ENCODE peak calls at places on chromosomes 2 and 18, in ten cellular contexts. One of them, this sample, is unnamed.

GRCh38 chr2:207239222-207239674 is 73.5 kb upstream of the KLF7 start:
- DNase-seq in adrenal gland: peak
- DNase-seq in brain microvascular endothelial cell: peak
- DNase-seq in upper lobe of right lung: no peak
- DNase-seq in CD8-positive, alpha-beta memory T cell: no peak
- DNase-seq in aorta: peak
- DNase-seq in DND-41: no peak
- DNase-seq in thoracic aorta: peak
- DNase-seq in H9: no peak
- DNase-seq in small intestine: no peak
- DNase-seq in this sample: peak

GRCh38 chr2:25808006-25808383 is 70.3 kb downstream of the ASXL2 start:
- DNase-seq in upper lobe of right lung: no peak
- DNase-seq in thoracic aorta: no peak
- DNase-seq in CD8-positive, alpha-beta memory T cell: no peak
- DNase-seq in adrenal gland: no peak
- DNase-seq in aorta: no peak
- DNase-seq in brain microvascular endothelial cell: no peak
- DNase-seq in H9: no peak
- DNase-seq in small intestine: no peak
- DNase-seq in DND-41: no peak
- DNase-seq in this sample: no peak

GRCh38 chr2:224709276-224709675 is 6.9 kb downstream of the CCDC195 start:
- DNase-seq in brain microvascular endothelial cell: no peak
- DNase-seq in H9: no peak
- DNase-seq in upper lobe of right lung: no peak
- DNase-seq in adrenal gland: no peak
- DNase-seq in small intestine: no peak
- DNase-seq in CD8-positive, alpha-beta memory T cell: no peak
- DNase-seq in DND-41: no peak
- DNase-seq in aorta: no peak
- DNase-seq in thoracic aorta: no peak
- DNase-seq in this sample: no peak

GRCh38 chr2:160319700-160320099 is 119.6 kb upstream of the ITGB6 start:
- DNase-seq in adrenal gland: no peak
- DNase-seq in CD8-positive, alpha-beta memory T cell: no peak
- DNase-seq in small intestine: no peak
- DNase-seq in H9: no peak
- DNase-seq in thoracic aorta: no peak
- DNase-seq in aorta: no peak
- DNase-seq in brain microvascular endothelial cell: no peak
- DNase-seq in DND-41: no peak
- DNase-seq in upper lobe of right lung: no peak
- DNase-seq in this sample: no peak

GRCh38 chr2:216242365-216242764 is 129.9 kb downstream of the MARCHF4 start:
- DNase-seq in aorta: no peak
- DNase-seq in small intestine: no peak
- DNase-seq in brain microvascular endothelial cell: no peak
- DNase-seq in thoracic aorta: no peak
- DNase-seq in H9: no peak
- DNase-seq in CD8-positive, alpha-beta memory T cell: no peak
- DNase-seq in DND-41: no peak
- DNase-seq in upper lobe of right lung: no peak
- DNase-seq in adrenal gland: no peak
- DNase-seq in this sample: no peak

GRCh38 chr2:53422979-53423378 is 344.6 kb upstream of the CHAC2 start:
- DNase-seq in CD8-positive, alpha-beta memory T cell: no peak
- DNase-seq in H9: peak
- DNase-seq in adrenal gland: peak
- DNase-seq in DND-41: peak
- DNase-seq in thoracic aorta: no peak
- DNase-seq in brain microvascular endothelial cell: peak
- DNase-seq in aorta: no peak
- DNase-seq in upper lobe of right lung: no peak
- DNase-seq in small intestine: peak
- DNase-seq in this sample: no peak

GRCh38 chr2:112121682-112122254 is 16.4 kb upstream of the FBLN7 start:
- DNase-seq in small intestine: peak
- DNase-seq in upper lobe of right lung: no peak
- DNase-seq in CD8-positive, alpha-beta memory T cell: no peak
- DNase-seq in adrenal gland: peak
- DNase-seq in thoracic aorta: no peak
- DNase-seq in aorta: no peak
- DNase-seq in DND-41: peak
- DNase-seq in brain microvascular endothelial cell: peak
- DNase-seq in H9: no peak
- DNase-seq in this sample: no peak

GRCh38 chr18:79707239-79707638 is 27.6 kb downstream of the CTDP1 start:
- DNase-seq in upper lobe of right lung: no peak
- DNase-seq in CD8-positive, alpha-beta memory T cell: no peak
- DNase-seq in thoracic aorta: no peak
- DNase-seq in DND-41: no peak
- DNase-seq in H9: no peak
- DNase-seq in adrenal gland: no peak
- DNase-seq in small intestine: no peak
- DNase-seq in brain microvascular endothelial cell: no peak
- DNase-seq in aorta: no peak
- DNase-seq in this sample: no peak

GRCh38 chr2:145743016-145743415 is 1223.1 kb upstream of the ZEB2 start:
- DNase-seq in brain microvascular endothelial cell: peak
- DNase-seq in adrenal gland: no peak
- DNase-seq in thoracic aorta: no peak
- DNase-seq in H9: no peak
- DNase-seq in DND-41: no peak
- DNase-seq in upper lobe of right lung: no peak
- DNase-seq in small intestine: no peak
- DNase-seq in aorta: no peak
- DNase-seq in CD8-positive, alpha-beta memory T cell: no peak
- DNase-seq in this sample: no peak

GRCh38 chr2:195710407-195710806 is 53.4 kb downstream of the SLC39A10 start:
- DNase-seq in small intestine: no peak
- DNase-seq in CD8-positive, alpha-beta memory T cell: no peak
- DNase-seq in adrenal gland: no peak
- DNase-seq in thoracic aorta: no peak
- DNase-seq in DND-41: no peak
- DNase-seq in brain microvascular endothelial cell: no peak
- DNase-seq in aorta: no peak
- DNase-seq in upper lobe of right lung: no peak
- DNase-seq in H9: no peak
- DNase-seq in this sample: no peak

GRCh38 chr2:148989882-148990493 is 48.5 kb upstream of the LYPD6B start:
- DNase-seq in DND-41: peak
- DNase-seq in upper lobe of right lung: no peak
- DNase-seq in brain microvascular endothelial cell: peak
- DNase-seq in CD8-positive, alpha-beta memory T cell: no peak
- DNase-seq in small intestine: peak
- DNase-seq in H9: peak
- DNase-seq in adrenal gland: peak
- DNase-seq in aorta: no peak
- DNase-seq in thoracic aorta: no peak
- DNase-seq in this sample: peak

GRCh38 chr2:18836436-18836835 is 247.1 kb upstream of the NT5C1B start:
- DNase-seq in brain microvascular endothelial cell: no peak
- DNase-seq in CD8-positive, alpha-beta memory T cell: no peak
- DNase-seq in H9: no peak
- DNase-seq in adrenal gland: no peak
- DNase-seq in upper lobe of right lung: no peak
- DNase-seq in aorta: no peak
- DNase-seq in DND-41: no peak
- DNase-seq in small intestine: no peak
- DNase-seq in thoracic aorta: no peak
- DNase-seq in this sample: no peak

GRCh38 chr2:231198291-231199173 is at the start of gene ARMC9:
- DNase-seq in adrenal gland: peak
- DNase-seq in CD8-positive, alpha-beta memory T cell: peak
- DNase-seq in brain microvascular endothelial cell: peak
- DNase-seq in H9: peak
- DNase-seq in upper lobe of right lung: peak
- DNase-seq in aorta: peak
- DNase-seq in thoracic aorta: no peak
- DNase-seq in small intestine: peak
- DNase-seq in DND-41: peak
- DNase-seq in this sample: no peak

DNA sequence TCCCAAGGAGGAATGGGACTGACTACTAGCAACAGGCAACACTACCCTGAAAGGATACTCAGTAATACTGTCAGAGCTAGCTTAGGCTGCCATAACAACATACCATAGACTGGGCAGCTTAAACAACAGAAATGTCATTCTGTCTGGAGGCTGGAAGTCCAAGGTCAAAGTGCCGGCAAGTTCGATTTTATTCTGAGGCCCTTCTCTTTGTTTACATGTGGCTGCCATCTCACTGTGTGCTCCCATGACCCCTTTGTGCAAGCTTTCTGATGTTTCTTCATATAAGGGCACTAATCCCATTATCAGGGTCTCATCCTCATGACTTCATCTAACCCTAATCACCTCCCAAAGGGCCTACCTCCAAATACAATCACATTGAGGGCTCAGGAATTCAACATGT is 30.7 kb upstream of the SCG2 start:
- DNase-seq in adrenal gland: no peak
- DNase-seq in upper lobe of right lung: no peak
- DNase-seq in DND-41: no peak
- DNase-seq in brain microvascular endothelial cell: no peak
- DNase-seq in aorta: no peak
- DNase-seq in CD8-positive, alpha-beta memory T cell: no peak
- DNase-seq in small intestine: no peak
- DNase-seq in thoracic aorta: no peak
- DNase-seq in H9: no peak
- DNase-seq in this sample: no peak
- H3K27ac ChIP-seq in adrenal gland: no peak
- H3K27ac ChIP-seq in upper lobe of right lung: no peak
- H3K27ac ChIP-seq in DND-41: no peak
- H3K27ac ChIP-seq in brain microvascular endothelial cell: no peak
- H3K27ac ChIP-seq in aorta: no peak
- H3K27ac ChIP-seq in CD8-positive, alpha-beta memory T cell: no peak
- H3K27ac ChIP-seq in small intestine: no peak
- H3K27ac ChIP-seq in thoracic aorta: no peak
- H3K27ac ChIP-seq in H9: no peak
- H3K27ac ChIP-seq in this sample: no peak

GRCh38 chr2:143452817-143453462 is 323.7 kb downstream of the ARHGAP15 start:
- DNase-seq in upper lobe of right lung: no peak
- DNase-seq in small intestine: peak
- DNase-seq in aorta: no peak
- DNase-seq in adrenal gland: no peak
- DNase-seq in CD8-positive, alpha-beta memory T cell: peak
- DNase-seq in DND-41: no peak
- DNase-seq in thoracic aorta: no peak
- DNase-seq in H9: no peak
- DNase-seq in brain microvascular endothelial cell: no peak
- DNase-seq in this sample: no peak
- H3K27ac ChIP-seq in upper lobe of right lung: no peak
- H3K27ac ChIP-seq in small intestine: no peak
- H3K27ac ChIP-seq in aorta: no peak
- H3K27ac ChIP-seq in adrenal gland: no peak
- H3K27ac ChIP-seq in CD8-positive, alpha-beta memory T cell: no peak
- H3K27ac ChIP-seq in DND-41: no peak
- H3K27ac ChIP-seq in thoracic aorta: no peak
- H3K27ac ChIP-seq in H9: no peak
- H3K27ac ChIP-seq in brain microvascular endothelial cell: no peak
- H3K27ac ChIP-seq in this sample: no peak

DNA sequence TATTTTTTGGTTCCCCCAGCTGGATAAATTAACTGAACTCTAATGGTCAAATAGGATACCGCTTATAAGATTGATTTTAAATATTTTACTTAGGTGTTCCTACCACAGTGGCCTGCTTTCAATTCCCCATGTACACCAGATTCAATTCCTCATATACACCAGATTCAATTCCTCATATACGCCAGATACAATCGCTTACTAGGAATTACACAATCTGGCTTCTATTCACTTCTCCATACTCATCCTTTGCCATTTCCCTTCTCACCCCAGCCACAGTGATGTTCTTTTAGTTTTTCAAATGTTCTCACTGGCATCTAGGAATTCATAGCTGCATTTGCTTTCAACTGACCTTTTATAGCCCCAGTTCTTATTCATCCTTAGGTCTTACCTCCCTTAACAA is 66.5 kb downstream of the SLC40A1 start:
- DNase-seq in small intestine: no peak
- DNase-seq in aorta: no peak
- DNase-seq in brain microvascular endothelial cell: no peak
- DNase-seq in thoracic aorta: no peak
- DNase-seq in H9: no peak
- DNase-seq in CD8-positive, alpha-beta memory T cell: no peak
- DNase-seq in DND-41: no peak
- DNase-seq in upper lobe of right lung: no peak
- DNase-seq in adrenal gland: no peak
- DNase-seq in this sample: no peak
- H3K27ac ChIP-seq in small intestine: no peak
- H3K27ac ChIP-seq in aorta: no peak
- H3K27ac ChIP-seq in brain microvascular endothelial cell: no peak
- H3K27ac ChIP-seq in thoracic aorta: peak
- H3K27ac ChIP-seq in H9: no peak
- H3K27ac ChIP-seq in CD8-positive, alpha-beta memory T cell: no peak
- H3K27ac ChIP-seq in DND-41: no peak
- H3K27ac ChIP-seq in upper lobe of right lung: no peak
- H3K27ac ChIP-seq in adrenal gland: peak
- H3K27ac ChIP-seq in this sample: no peak

GRCh38 chr2:61183815-61184214 is 21.8 kb downstream of the C2orf74 start:
- DNase-seq in aorta: no peak
- DNase-seq in H9: no peak
- DNase-seq in DND-41: no peak
- DNase-seq in CD8-positive, alpha-beta memory T cell: no peak
- DNase-seq in small intestine: no peak
- DNase-seq in thoracic aorta: no peak
- DNase-seq in brain microvascular endothelial cell: no peak
- DNase-seq in upper lobe of right lung: no peak
- DNase-seq in adrenal gland: no peak
- DNase-seq in this sample: no peak

GRCh38 chr2:61181382-61182058 is 19.5 kb downstream of the C2orf74 start:
- DNase-seq in small intestine: no peak
- DNase-seq in CD8-positive, alpha-beta memory T cell: no peak
- DNase-seq in aorta: no peak
- DNase-seq in upper lobe of right lung: no peak
- DNase-seq in H9: no peak
- DNase-seq in brain microvascular endothelial cell: no peak
- DNase-seq in adrenal gland: no peak
- DNase-seq in thoracic aorta: no peak
- DNase-seq in DND-41: no peak
- DNase-seq in this sample: no peak

GRCh38 chr2:61180686-61181085 is 18.7 kb downstream of the C2orf74 start:
- DNase-seq in thoracic aorta: no peak
- DNase-seq in upper lobe of right lung: no peak
- DNase-seq in DND-41: no peak
- DNase-seq in CD8-positive, alpha-beta memory T cell: no peak
- DNase-seq in H9: no peak
- DNase-seq in aorta: no peak
- DNase-seq in small intestine: no peak
- DNase-seq in adrenal gland: no peak
- DNase-seq in brain microvascular endothelial cell: no peak
- DNase-seq in this sample: no peak

GRCh38 chr2:61179701-61180639 is 18.0 kb downstream of the C2orf74 start:
- DNase-seq in small intestine: no peak
- DNase-seq in upper lobe of right lung: no peak
- DNase-seq in H9: no peak
- DNase-seq in CD8-positive, alpha-beta memory T cell: no peak
- DNase-seq in DND-41: no peak
- DNase-seq in thoracic aorta: peak
- DNase-seq in brain microvascular endothelial cell: peak
- DNase-seq in adrenal gland: peak
- DNase-seq in aorta: peak
- DNase-seq in this sample: no peak

DNA sequence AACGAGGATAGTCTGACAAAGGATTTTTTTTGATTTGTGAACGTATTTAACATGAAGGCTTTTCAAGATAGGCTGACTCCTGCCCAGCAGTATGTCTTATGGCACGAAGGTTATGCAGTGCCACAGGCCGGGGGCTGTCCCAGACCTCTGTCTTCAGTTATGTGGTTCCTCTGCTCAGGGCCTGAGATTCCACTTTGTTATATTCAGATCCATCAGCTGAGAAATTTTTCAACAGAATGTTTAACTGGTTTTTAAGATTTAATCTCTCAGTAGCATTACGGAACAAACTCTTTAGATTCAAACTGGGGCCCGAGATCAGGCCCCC is 20.0 kb downstream of the C2orf74 start:
- DNase-seq in aorta: no peak
- DNase-seq in H9: no peak
- DNase-seq in adrenal gland: no peak
- DNase-seq in CD8-positive, alpha-beta memory T cell: no peak
- DNase-seq in small intestine: no peak
- DNase-seq in thoracic aorta: no peak
- DNase-seq in upper lobe of right lung: no peak
- DNase-seq in brain microvascular endothelial cell: no peak
- DNase-seq in DND-41: no peak
- DNase-seq in this sample: no peak
- H3K27ac ChIP-seq in aorta: no peak
- H3K27ac ChIP-seq in H9: no peak
- H3K27ac ChIP-seq in adrenal gland: no peak
- H3K27ac ChIP-seq in CD8-positive, alpha-beta memory T cell: no peak
- H3K27ac ChIP-seq in small intestine: no peak
- H3K27ac ChIP-seq in thoracic aorta: peak
- H3K27ac ChIP-seq in upper lobe of right lung: no peak
- H3K27ac ChIP-seq in brain microvascular endothelial cell: no peak
- H3K27ac ChIP-seq in DND-41: no peak
- H3K27ac ChIP-seq in this sample: no peak

This sample was measured in epithelial cell of prostate.